ENCODE peak calls at places on chromosomes 4 and X, in four cellular contexts. One of them, this sample, is unnamed.

GRCh38 chr4:617644-618330 is 7.6 kb upstream of the PDE6B start:
- DNase-seq in HCT116: no peak
- DNase-seq in HepG2: no peak
- DNase-seq in K562: no peak
- DNase-seq in this sample: no peak

GRCh38 chr4:86587016-86587713 is 7.0 kb upstream of the PTPN13 start:
- DNase-seq in HCT116: no peak
- DNase-seq in HepG2: no peak
- DNase-seq in K562: no peak
- DNase-seq in this sample: no peak

GRCh38 chr4:1716065-1716945 is 4.2 kb upstream of the SLBP start:
- DNase-seq in HCT116: no peak
- DNase-seq in HepG2: no peak
- DNase-seq in K562: no peak
- DNase-seq in this sample: no peak

GRCh38 chr4:2432991-2433530 is 14.3 kb downstream of the CFAP99 start:
- DNase-seq in HCT116: no peak
- DNase-seq in HepG2: no peak
- DNase-seq in K562: peak; percentile 80
- DNase-seq in this sample: no peak

GRCh38 chrX:29143356-29143755 is 556.1 kb downstream of the IL1RAPL1 start:
- DNase-seq in HCT116: no peak
- DNase-seq in HepG2: no peak
- DNase-seq in K562: no peak
- DNase-seq in this sample: no peak

GRCh38 chr4:89438102-89438831 is 130.7 kb upstream of the GPRIN3 start:
- DNase-seq in HCT116: peak; percentile 72
- DNase-seq in HepG2: peak; percentile 23
- DNase-seq in K562: peak; percentile 50
- DNase-seq in this sample: no peak

GRCh38 chr4:147735413-147736301 is 3.8 kb downstream of the ARHGAP10 start:
- DNase-seq in HCT116: no peak
- DNase-seq in HepG2: no peak
- DNase-seq in K562: no peak
- DNase-seq in this sample: no peak

GRCh38 chr4:84718699-84719098 is 135.8 kb downstream of the CDS1 start:
- DNase-seq in HCT116: no peak
- DNase-seq in HepG2: no peak
- DNase-seq in K562: no peak
- DNase-seq in this sample: no peak

GRCh38 chrX:124045109-124045508 is 83.6 kb downstream of the STAG2 start:
- DNase-seq in HCT116: no peak
- DNase-seq in HepG2: no peak
- DNase-seq in K562: no peak
- DNase-seq in this sample: no peak

GRCh38 chr4:123562994-123563745 is 166.6 kb downstream of the SPRY1 start:
- DNase-seq in HCT116: no peak
- DNase-seq in HepG2: no peak
- DNase-seq in K562: no peak
- DNase-seq in this sample: no peak

GRCh38 chr4:139144911-139145551 is 32.0 kb downstream of the ELF2 start:
- DNase-seq in HCT116: no peak
- DNase-seq in HepG2: no peak
- DNase-seq in K562: no peak
- DNase-seq in this sample: no peak

GRCh38 chr4:38470708-38471262 is 193.2 kb upstream of the KLF3 start:
- DNase-seq in HCT116: no peak
- DNase-seq in HepG2: no peak
- DNase-seq in K562: no peak
- DNase-seq in this sample: no peak

GRCh38 chrX:40471965-40472648 is 108.7 kb upstream of the ATP6AP2 start:
- DNase-seq in HCT116: no peak
- DNase-seq in HepG2: peak; percentile 35
- DNase-seq in K562: peak; percentile 27
- DNase-seq in this sample: no peak

GRCh38 chr4:26420438-26420837 is 69.8 kb downstream of the CCKAR start:
- DNase-seq in HCT116: no peak
- DNase-seq in HepG2: no peak
- DNase-seq in K562: no peak
- DNase-seq in this sample: no peak

GRCh38 chr4:141127884-141128283 is 5.4 kb downstream of the RNF150 start:
- DNase-seq in HCT116: no peak
- DNase-seq in HepG2: no peak
- DNase-seq in K562: no peak
- DNase-seq in this sample: no peak

GRCh38 chrX:1464282-1465131 is 11.8 kb upstream of the ASMTL start:
- DNase-seq in HCT116: no peak
- DNase-seq in HepG2: no peak
- DNase-seq in K562: no peak
- DNase-seq in this sample: no peak

GRCh38 chrX:39018526-39018925 is 217.3 kb downstream of the MID1IP1 start:
- DNase-seq in HCT116: no peak
- DNase-seq in HepG2: no peak
- DNase-seq in K562: no peak
- DNase-seq in this sample: no peak

GRCh38 chr4:10006236-10006603 is 15.1 kb downstream of the SLC2A9 start:
- DNase-seq in HCT116: no peak
- DNase-seq in HepG2: peak; percentile 86
- DNase-seq in K562: no peak
- DNase-seq in this sample: peak; percentile 42

GRCh38 chr4:111628437-111628836 is 516.8 kb upstream of the FAM241A start:
- DNase-seq in HCT116: no peak
- DNase-seq in HepG2: no peak
- DNase-seq in K562: no peak
- DNase-seq in this sample: no peak

GRCh38 chr4:164252286-164252685 is 501.6 kb upstream of the SMIM31 start:
- DNase-seq in HCT116: no peak
- DNase-seq in HepG2: no peak
- DNase-seq in K562: no peak
- DNase-seq in this sample: no peak

GRCh38 chr4:139214039-139214534 is 37.1 kb upstream of the ELF2 start:
- DNase-seq in HCT116: no peak
- DNase-seq in HepG2: peak; percentile 69
- DNase-seq in K562: peak; percentile 80
- DNase-seq in this sample: no peak

GRCh38 chrX:53859890-53860289 is 173.4 kb upstream of the HUWE1 start:
- DNase-seq in HCT116: no peak
- DNase-seq in HepG2: no peak
- DNase-seq in K562: no peak
- DNase-seq in this sample: no peak

GRCh38 chr4:145796338-145796737 is 116.4 kb downstream of the C4orf51 start:
- DNase-seq in HCT116: no peak
- DNase-seq in HepG2: no peak
- DNase-seq in K562: no peak
- DNase-seq in this sample: no peak

GRCh38 chr4:172997851-172998250 is 170.8 kb upstream of the GALNT7 start:
- DNase-seq in HCT116: no peak
- DNase-seq in HepG2: no peak
- DNase-seq in K562: no peak
- DNase-seq in this sample: no peak
- H3K4me3 ChIP-seq in HCT116: no peak overlapping the region
- H3K4me3 ChIP-seq in HepG2: no peak overlapping the region
- H3K4me3 ChIP-seq in K562: no peak overlapping the region
- H3K4me3 ChIP-seq in this sample: no peak overlapping the region

GRCh38 chr4:158912390-158913175 is 143.8 kb downstream of the FNIP2 start:
- DNase-seq in HCT116: no peak
- DNase-seq in HepG2: no peak
- DNase-seq in K562: no peak
- DNase-seq in this sample: no peak

GRCh38 chr4:158915683-158916241 is 146.9 kb downstream of the FNIP2 start:
- DNase-seq in HCT116: no peak
- DNase-seq in HepG2: no peak
- DNase-seq in K562: no peak
- DNase-seq in this sample: no peak

GRCh38 chr4:158914178-158914577 is 145.4 kb downstream of the FNIP2 start:
- DNase-seq in HCT116: no peak
- DNase-seq in HepG2: no peak
- DNase-seq in K562: no peak
- DNase-seq in this sample: no peak

GRCh38 chr4:158913766-158914165 is 144.9 kb downstream of the FNIP2 start:
- DNase-seq in HCT116: no peak
- DNase-seq in HepG2: no peak
- DNase-seq in K562: no peak
- DNase-seq in this sample: no peak
- TF ChIP-seq TCF7L2 in HCT116: no peak
- TF ChIP-seq TCF7L2 in HepG2: no peak
- TF ChIP-seq TCF7L2 in K562: no peak
- TF ChIP-seq TCF7L2 in this sample: no peak

GRCh38 chrX:72304877-72305276 is 837 bp downstream of the CITED1 start:
- DNase-seq in HCT116: no peak
- DNase-seq in HepG2: no peak
- DNase-seq in K562: no peak
- DNase-seq in this sample: no peak

GRCh38 chrX:72307646-72308051 is 1.9 kb upstream of the CITED1 start:
- DNase-seq in HCT116: no peak
- DNase-seq in HepG2: no peak
- DNase-seq in K562: peak; percentile 2
- DNase-seq in this sample: no peak

GRCh38 chrX:72306085-72306801 is 529 bp upstream of the CITED1 start:
- DNase-seq in HCT116: no peak
- DNase-seq in HepG2: no peak
- DNase-seq in K562: peak; percentile 23
- DNase-seq in this sample: no peak

GRCh38 chrX:72306851-72307645 is 1.3 kb upstream of the CITED1 start:
- DNase-seq in HCT116: peak; percentile 22
- DNase-seq in HepG2: peak; percentile 17
- DNase-seq in K562: peak; percentile 57
- DNase-seq in this sample: no peak

GRCh38 chrX:72305286-72306084 is at the start of gene CITED1:
- DNase-seq in HCT116: no peak
- DNase-seq in HepG2: no peak
- DNase-seq in K562: no peak
- DNase-seq in this sample: no peak
- H3K27me3 ChIP-seq in HCT116: no peaks in the 10 kb centered on the region
- H3K27me3 ChIP-seq in HepG2: peaks cover 6% of the 10 kb centered on the region
- H3K27me3 ChIP-seq in K562: peaks cover 19% of the 10 kb centered on the region
- H3K27me3 ChIP-seq in this sample: no peaks in the 10 kb centered on the region

GRCh38 chr4:114598191-114599121 is at the start of gene UGT8:
- DNase-seq in HCT116: peak; percentile 35
- DNase-seq in HepG2: no peak
- DNase-seq in K562: peak; percentile 72
- DNase-seq in this sample: no peak

GRCh38 chr4:114599231-114600065 is 841 bp downstream of the UGT8 start:
- DNase-seq in HCT116: peak; percentile 15
- DNase-seq in HepG2: no peak
- DNase-seq in K562: peak; percentile 48
- DNase-seq in this sample: no peak

GRCh38 chr4:114600066-114600552 is 1.5 kb downstream of the UGT8 start:
- DNase-seq in HCT116: peak; percentile 29
- DNase-seq in HepG2: no peak
- DNase-seq in K562: peak; percentile 31
- DNase-seq in this sample: no peak

GRCh38 chr4:114595207-114595606 is 3.4 kb upstream of the UGT8 start:
- DNase-seq in HCT116: no peak
- DNase-seq in HepG2: no peak
- DNase-seq in K562: peak; percentile 44
- DNase-seq in this sample: no peak

GRCh38 chr4:114597410-114598115 is 1.0 kb upstream of the UGT8 start:
- DNase-seq in HCT116: no peak
- DNase-seq in HepG2: no peak
- DNase-seq in K562: no peak
- DNase-seq in this sample: no peak
- H3K4me3 ChIP-seq in HCT116: peak overlapping the region; percentile 77
- H3K4me3 ChIP-seq in HepG2: no peak overlapping the region
- H3K4me3 ChIP-seq in K562: peak overlapping the region; percentile 55
- H3K4me3 ChIP-seq in this sample: peak overlapping the region; percentile 35

DNA sequence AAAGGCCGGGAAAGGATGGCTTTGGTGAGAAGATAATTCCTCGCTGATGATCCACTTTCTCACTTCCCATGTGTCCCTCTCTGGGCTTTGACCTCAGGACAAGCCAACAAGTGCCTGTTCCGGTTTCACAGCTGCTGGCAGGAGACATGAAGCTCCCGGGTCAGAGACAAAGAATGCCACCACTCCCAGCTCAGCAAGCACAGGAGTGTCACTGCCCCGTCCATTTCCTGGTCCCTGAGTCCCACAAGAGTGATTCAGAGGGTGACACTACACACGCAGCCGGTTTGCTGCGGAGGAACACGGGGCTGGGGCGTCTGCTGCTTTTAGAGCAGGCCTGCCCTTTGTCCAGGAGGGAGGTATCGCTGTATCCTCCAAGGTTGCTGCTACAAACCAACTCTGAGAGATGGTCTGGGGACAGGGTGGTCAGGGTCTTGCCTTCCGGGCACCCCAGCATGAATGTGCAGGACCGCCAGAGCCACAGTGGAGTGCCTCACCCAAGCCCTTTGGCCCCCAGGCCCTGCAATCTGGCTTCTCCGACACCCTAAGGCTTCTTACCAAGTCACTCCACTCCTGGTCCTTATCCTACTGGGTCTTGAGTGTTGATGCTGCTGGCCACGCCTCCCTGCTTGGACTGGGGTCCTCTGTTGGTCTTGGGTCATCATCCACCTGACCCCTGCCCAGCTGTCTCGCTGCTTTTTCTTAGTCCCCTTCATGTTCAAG is 49.5 kb downstream of the CPZ start:
- DNase-seq in HCT116: no peak
- DNase-seq in HepG2: no peak
- DNase-seq in K562: no peak
- DNase-seq in this sample: no peak
- TF ChIP-seq TCF7L2 in HCT116: no peak
- TF ChIP-seq TCF7L2 in HepG2: no peak
- TF ChIP-seq TCF7L2 in K562: no peak
- TF ChIP-seq TCF7L2 in this sample: no peak

GRCh38 chrX:75107863-75108509 is 48.1 kb downstream of the ABCB7 start:
- DNase-seq in HCT116: no peak
- DNase-seq in HepG2: no peak
- DNase-seq in K562: no peak
- DNase-seq in this sample: no peak
- H3K27me3 ChIP-seq in HCT116: no peaks in the 10 kb centered on the region
- H3K27me3 ChIP-seq in HepG2: no peaks in the 10 kb centered on the region
- H3K27me3 ChIP-seq in K562: no peaks in the 10 kb centered on the region
- H3K27me3 ChIP-seq in this sample: no peaks in the 10 kb centered on the region

This sample was measured in Panc1.